ENCODE peak calls at places on chromosome 20, in nine cellular contexts. E, Q, D, W, T, S, R, M and B are unnamed samples.

GRCh38 chr20:44696315-44696714 is 18.9 kb upstream of the CCN5 start:
- DNase-seq in E (no peak), D (no peak), Q (no peak), W (no peak), M (no peak), T (no peak), S (no peak), R (no peak), B (no peak)

GRCh38 chr20:2206957-2207769 is 88.6 kb upstream of the TGM3 start:
- DNase-seq in M (peak; percentile 70), S (peak; percentile 51), E (peak; percentile 75), D (peak; percentile 17), T (peak; percentile 43), R (peak; percentile 86), W (peak; percentile 68), Q (peak; percentile 19), B (peak; percentile 25)

GRCh38 chr20:2521369-2522305 is 12.9 kb upstream of the ZNF343 start:
- DNase-seq in W (peak; percentile 42), R (no peak), M (peak; percentile 56), D (no peak), T (no peak), S (no peak), Q (no peak), E (peak; percentile 63), B (peak; percentile 27)

GRCh38 chr20:43838703-43839060 is 76.0 kb upstream of the TOX2 start:
- DNase-seq in T (no peak), R (no peak), W (no peak), D (no peak), E (no peak), Q (no peak), S (no peak), M (no peak), B (no peak)

GRCh38 chr20:59405226-59405815 is 104.9 kb downstream of the EDN3 start:
- DNase-seq in E (no peak), W (no peak), M (no peak), T (no peak), Q (no peak), S (no peak), R (no peak), D (no peak), B (no peak)

GRCh38 chr20:40160151-40160550 is 528.9 kb downstream of the MAFB start:
- DNase-seq in S (peak; percentile 58), W (peak; percentile 72), Q (peak; percentile 7), T (peak; percentile 46), D (peak; percentile 16), R (peak; percentile 52), E (peak; percentile 72), M (peak; percentile 33), B (peak; percentile 32)

GRCh38 chr20:9040874-9041524 is 27.9 kb upstream of the PLCB4 start:
- DNase-seq in M (no peak), W (no peak), Q (no peak), T (no peak), E (no peak), R (no peak), D (no peak), S (no peak), B (no peak)

GRCh38 chr20:37992802-37993538 is 40.3 kb downstream of the TTI1 start:
- DNase-seq in S (no peak), R (peak; percentile 59), T (peak; percentile 67), M (no peak), E (peak; percentile 73), Q (no peak), W (peak; percentile 91), D (no peak), B (peak; percentile 79)

GRCh38 chr20:33922224-33922623 is 71.5 kb upstream of the RALY start:
- DNase-seq in R (no peak), E (no peak), D (no peak), W (no peak), T (no peak), M (no peak), Q (no peak), S (no peak), B (no peak)

GRCh38 chr20:46805836-46806235 is 88.8 kb upstream of the EYA2 start:
- DNase-seq in E (no peak), D (no peak), Q (no peak), M (no peak), T (no peak), W (no peak), S (no peak), R (no peak), B (no peak)

GRCh38 chr20:39041067-39041466 is 78.9 kb downstream of the DHX35 start:
- DNase-seq in E (no peak), R (no peak), S (no peak), M (no peak), W (no peak), Q (no peak), D (no peak), T (no peak), B (no peak)

GRCh38 chr20:41889125-41889870 is 271.1 kb upstream of the CHD6 start:
- DNase-seq in M (no peak), E (peak; percentile 1), R (no peak), T (no peak), Q (no peak), S (no peak), D (no peak), W (peak; percentile 31), B (no peak)
- TF ChIP-seq CTCF in M (no peak), E (no peak), R (no peak), T (peak; percentile 16), Q (peak; percentile 29), S (no peak), D (no peak), W (no peak), B (no peak)

GRCh38 chr20:14892782-14893181 is 555.4 kb upstream of the FLRT3 start:
- DNase-seq in E (no peak), M (no peak), R (no peak), T (no peak), W (no peak), Q (no peak), S (no peak), D (no peak), B (no peak)
- H3K27ac ChIP-seq in E (no peak overlapping the region), M (no peak overlapping the region), R (no peak overlapping the region), T (no peak overlapping the region), W (no peak overlapping the region), Q (no peak overlapping the region), S (no peak overlapping the region), D (no peak overlapping the region), B (no peak overlapping the region)

GRCh38 chr20:23060629-23061028 is 11.2 kb upstream of the THBD start:
- DNase-seq in M (no peak), R (no peak), E (no peak), D (no peak), S (no peak), T (no peak), Q (no peak), W (no peak), B (no peak)
- TF ChIP-seq CTCF in M (no peak), R (no peak), E (no peak), D (no peak), S (no peak), T (no peak), Q (no peak), W (no peak), B (no peak)

GRCh38 chr20:31693402-31693801 is 29.3 kb downstream of the BCL2L1 start:
- DNase-seq in T (no peak), S (no peak), W (no peak), M (no peak), D (no peak), E (no peak), R (no peak), Q (no peak), B (no peak)

GRCh38 chr20:31698243-31698802 is 24.3 kb downstream of the BCL2L1 start:
- DNase-seq in T (no peak), R (no peak), E (no peak), Q (no peak), D (no peak), M (no peak), S (no peak), W (no peak), B (no peak)

GRCh38 chr20:31693987-31694661 is 28.5 kb downstream of the BCL2L1 start:
- DNase-seq in T (no peak), E (no peak), S (no peak), W (no peak), M (no peak), D (no peak), R (no peak), Q (no peak), B (no peak)

GRCh38 chr20:31694842-31695593 is 27.6 kb downstream of the BCL2L1 start:
- DNase-seq in M (no peak), D (no peak), E (no peak), R (no peak), W (no peak), S (no peak), T (no peak), Q (no peak), B (no peak)

GRCh38 chr20:31695849-31696804 is 26.5 kb downstream of the BCL2L1 start:
- DNase-seq in T (no peak), E (peak; percentile 45), W (peak; percentile 70), S (peak; percentile 71), Q (no peak), R (peak; percentile 56), D (no peak), M (no peak), B (peak; percentile 40)
- H3K27ac ChIP-seq in T (no peak overlapping the region), E (no peak overlapping the region), W (peak overlapping the region; percentile 58), S (peak overlapping the region; percentile 87), Q (no peak overlapping the region), R (peak overlapping the region; percentile 69), D (no peak overlapping the region), M (no peak overlapping the region), B (no peak overlapping the region)

DNA sequence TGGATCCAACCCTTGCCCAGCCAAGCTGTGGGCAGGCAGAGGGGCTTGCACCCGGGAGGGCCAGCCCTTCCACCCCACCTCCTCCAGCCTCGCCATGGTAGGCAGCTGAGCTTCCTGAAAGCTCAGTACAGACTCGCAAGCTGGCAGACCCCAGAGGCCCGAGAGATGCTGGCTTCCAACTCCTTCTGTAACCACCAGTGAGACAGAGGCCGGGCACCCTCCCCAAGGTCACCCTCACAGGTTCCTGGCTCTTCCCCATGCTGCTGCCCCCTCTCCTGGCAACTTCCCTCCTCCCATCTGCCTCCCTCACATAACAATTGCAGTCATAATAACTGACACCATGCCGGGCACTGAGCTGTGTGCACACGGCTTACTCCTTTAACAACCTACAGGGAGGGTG is 26.2 kb upstream of the NOL4L start:
- DNase-seq in E (no peak), M (no peak), W (no peak), Q (no peak), T (no peak), R (no peak), S (no peak), D (no peak), B (no peak)
- TF ChIP-seq CTCF in E (no peak), M (no peak), W (no peak), Q (no peak), T (no peak), R (no peak), S (no peak), D (no peak), B (no peak)

DNA sequence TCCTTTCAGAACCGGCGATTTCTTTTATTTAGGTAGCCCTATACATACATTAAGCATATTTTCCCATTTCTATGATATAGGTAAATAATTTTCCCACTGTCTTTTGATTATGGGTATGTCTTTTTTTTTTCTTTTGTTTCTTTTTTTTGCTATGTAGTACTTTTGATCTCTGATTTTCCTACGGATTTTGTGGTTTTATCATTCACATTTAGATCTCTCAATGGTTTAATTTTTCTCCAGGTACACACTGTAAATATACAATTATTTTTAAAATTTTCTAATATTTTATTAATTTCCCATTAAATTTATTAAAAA is 436 bp upstream of the ZNF337 start:
- DNase-seq in E (no peak), R (no peak), M (no peak), W (no peak), D (no peak), S (no peak), Q (no peak), T (no peak), B (no peak)
- H3K27ac ChIP-seq in E (no peak overlapping the region), R (peak overlapping the region; percentile 94), M (peak overlapping the region; percentile 85), W (peak overlapping the region; percentile 88), D (peak overlapping the region; percentile 88), S (peak overlapping the region; percentile 87), Q (no peak overlapping the region), T (peak overlapping the region; percentile 92), B (no peak overlapping the region)

GRCh38 chr20:23937303-23938117 is 51.1 kb downstream of the GGTLC1 start:
- DNase-seq in M (peak; percentile 43), W (peak; percentile 52), Q (peak; percentile 3), R (peak; percentile 59), S (peak; percentile 38), D (peak; percentile 27), T (peak; percentile 69), E (peak; percentile 65), B (peak; percentile 60)
- TF ChIP-seq CTCF in M (no peak), W (peak; percentile 72), Q (peak; percentile 83), R (peak; percentile 75), S (peak; percentile 49), D (peak; percentile 56), T (peak; percentile 89), E (peak; percentile 69), B (peak; percentile 81)